ENCODE peak calls at places on chromosomes 2 and 18, in six cellular contexts. M, T, I, B, V and A are unnamed samples.

GRCh38 chr2:18133310-18133709 is 254.8 kb downstream of the KCNS3 start:
- DNase-seq in M (no peak), T (no peak), I (no peak), B (no peak), V (no peak), A (no peak)

GRCh38 chr2:59458862-59459261 is 1094.6 kb downstream of the BCL11A start:
- DNase-seq in M (no peak), T (no peak), I (no peak), B (no peak), V (no peak), A (no peak)

GRCh38 chr2:196184919-196185318 is 13.5 kb upstream of the STK17B start:
- DNase-seq in M (no peak), T (no peak), I (no peak), B (no peak), V (no peak), A (no peak)

GRCh38 chr2:220276736-220277444 is 649.5 kb downstream of the SLC4A3 start:
- DNase-seq in M (no peak), T (no peak), I (no peak), B (no peak), V (no peak), A (no peak)

GRCh38 chr18:63899206-63899605 is 8.6 kb upstream of the SERPINB10 start:
- DNase-seq in M (no peak), T (no peak), I (no peak), B (no peak), V (no peak), A (no peak)

GRCh38 chr2:119311371-119311770 is 55.3 kb downstream of the C2orf76 start:
- DNase-seq in M (no peak), T (no peak), I (no peak), B (no peak), V (no peak), A (no peak)

GRCh38 chr2:215728504-215729065 is 284.8 kb downstream of the MREG start:
- DNase-seq in M (no peak), T (no peak), I (no peak), B (no peak), V (no peak), A (no peak)

GRCh38 chr18:6660334-6660733 is 69.2 kb upstream of the ARHGAP28 start:
- DNase-seq in M (no peak), T (no peak), I (no peak), B (no peak), V (no peak), A (no peak)

GRCh38 chr18:31274915-31275314 is 43.0 kb upstream of the DSG1 start:
- DNase-seq in M (no peak), T (no peak), I (no peak), B (no peak), V (no peak), A (no peak)

GRCh38 chr2:19360881-19361321 is 2.5 kb upstream of the OSR1 start:
- DNase-seq in M (no peak), T (no peak), I (no peak), B (no peak), V (no peak), A (no peak)

GRCh38 chr2:212854116-212854515 is 297.3 kb downstream of the IKZF2 start:
- DNase-seq in M (no peak), T (no peak), I (no peak), B (no peak), V (no peak), A (no peak)

GRCh38 chr18:77250926-77251729 is 1.5 kb downstream of the GALR1 start:
- DNase-seq in M (no peak), T (no peak), I (no peak), B (no peak), V (no peak), A (no peak)

GRCh38 chr2:238433941-238434845 is 7.5 kb downstream of the ASB1 start:
- DNase-seq in M (no peak), T (no peak), I (no peak), B (no peak), V (no peak), A (no peak)

GRCh38 chr2:16644204-16644925 is 21.3 kb downstream of the CYRIA start:
- DNase-seq in M (no peak), T (no peak), I (no peak), B (no peak), V (no peak), A (no peak)

GRCh38 chr2:209762564-209762963 is 9.1 kb upstream of the UNC80 start:
- DNase-seq in M (no peak), T (no peak), I (no peak), B (no peak), V (no peak), A (no peak)

GRCh38 chr2:105691942-105692341 is 52.8 kb upstream of the NCK2 start:
- DNase-seq in M (no peak), T (no peak), I (no peak), B (no peak), V (no peak), A (no peak)

GRCh38 chr18:36321636-36322407 is 24.3 kb downstream of the FHOD3 start:
- DNase-seq in M (no peak), T (no peak), I (no peak), B (no peak), V (no peak), A (no peak)

DNA sequence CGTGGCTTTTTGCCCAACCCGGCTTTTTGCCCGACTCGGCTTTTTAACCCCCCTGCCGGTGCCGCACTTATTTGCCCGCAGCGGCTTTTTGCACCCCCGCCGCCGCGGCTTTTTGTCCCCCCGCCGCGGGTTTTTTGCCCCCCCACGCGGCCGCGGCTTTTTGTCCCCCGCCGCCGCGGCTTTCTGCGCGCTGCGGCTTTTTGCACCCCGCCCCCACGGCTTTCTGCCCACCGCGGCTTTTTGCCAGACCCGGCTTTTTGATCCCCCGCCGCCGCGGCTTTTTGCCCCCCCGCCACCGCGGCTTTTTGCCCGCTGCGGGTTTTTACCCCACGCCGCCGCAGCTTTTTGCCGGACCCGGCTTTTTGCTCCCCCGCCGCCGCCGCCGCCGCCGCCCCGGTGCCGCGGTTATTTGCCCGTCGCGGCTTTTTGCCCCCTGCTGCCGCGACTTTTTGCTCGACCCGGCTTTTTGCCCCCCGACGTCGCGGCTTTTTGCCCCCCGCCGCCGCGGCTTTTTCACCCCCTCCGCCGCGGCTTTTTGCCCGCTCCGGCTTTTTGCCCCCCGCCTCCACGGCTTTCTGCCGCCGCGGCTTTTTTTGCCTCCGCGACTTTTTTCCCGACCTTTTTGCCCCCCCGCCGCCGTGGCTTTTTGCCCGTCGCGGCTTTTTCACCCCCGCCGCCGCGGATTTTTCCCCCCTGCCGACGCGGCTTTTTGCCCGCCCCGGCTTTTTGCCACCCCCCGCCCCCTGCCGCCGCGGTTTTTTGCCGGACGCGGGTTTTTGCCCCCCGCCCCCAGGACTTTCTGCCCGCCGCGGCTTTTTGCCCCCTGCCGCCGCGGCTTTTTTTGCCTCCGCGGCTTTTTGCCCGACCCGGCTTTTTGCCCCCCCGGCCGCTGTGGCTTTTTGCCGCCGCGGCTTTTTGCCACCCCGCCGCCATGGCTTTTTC is 2786.5 kb downstream of the RPIA start:
- DNase-seq in M (no peak), T (peak; percentile 48), I (no peak), B (peak; percentile 64), V (peak; percentile 16), A (no peak)
- H3K4me3 ChIP-seq in M (peak overlapping the region; percentile 9), T (no peak overlapping the region), I (no peak overlapping the region), B (peak overlapping the region; percentile 39), V (peak overlapping the region; percentile 29), A (no peak overlapping the region)

DNA sequence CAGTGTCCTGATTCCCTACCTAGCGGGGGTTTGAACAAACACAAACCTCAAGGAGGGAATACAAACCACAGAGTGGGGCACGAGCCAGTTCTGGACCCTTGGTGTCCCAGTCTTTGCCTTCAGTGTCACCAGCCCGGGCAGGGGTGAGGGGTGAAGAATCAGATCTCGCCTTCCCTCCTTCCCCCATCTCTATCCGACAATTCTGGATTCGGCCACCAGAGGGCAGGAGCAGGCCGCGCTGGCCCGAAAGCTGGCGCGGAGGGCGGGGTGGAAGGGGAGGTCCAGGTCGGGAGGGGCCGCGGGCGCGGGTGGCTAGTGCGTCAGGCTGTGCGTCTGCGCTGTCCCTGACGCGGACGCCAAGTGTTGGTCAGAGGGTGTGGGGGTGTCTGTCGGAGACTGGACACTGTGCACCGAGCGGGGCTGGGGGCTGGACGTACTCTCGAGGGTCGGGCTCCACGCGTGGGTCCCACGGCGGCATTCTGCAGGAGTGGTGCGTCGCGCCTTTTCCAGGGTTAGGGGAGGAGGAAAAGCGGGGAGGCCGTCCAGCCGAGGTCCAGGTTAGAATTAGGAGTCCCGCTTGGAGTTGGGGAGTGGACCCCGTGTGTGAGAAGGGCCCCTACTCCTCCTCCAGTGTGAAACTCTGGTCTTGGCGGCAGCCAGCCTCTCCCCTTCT is 2.9 kb upstream of the CRYBA2 start:
- DNase-seq in M (peak; percentile 69), T (peak; percentile 82), I (peak; percentile 60), B (peak; percentile 94), V (peak; percentile 57), A (peak; percentile 50)
- H3K4me3 ChIP-seq in M (no peak overlapping the region), T (peak overlapping the region; percentile 34), I (no peak overlapping the region), B (peak overlapping the region; percentile 40), V (no peak overlapping the region), A (peak overlapping the region; percentile 24)

GRCh38 chr2:177243073-177243472 is 21.5 kb downstream of the NFE2L2 start:
- DNase-seq in M (no peak), T (no peak), I (no peak), B (peak; percentile 44), V (no peak), A (no peak)

GRCh38 chr2:177239934-177240600 is 24.5 kb downstream of the NFE2L2 start:
- DNase-seq in M (no peak), T (no peak), I (peak; percentile 54), B (peak; percentile 67), V (peak; percentile 57), A (peak; percentile 56)

GRCh38 chr2:177242136-177242987 is 22.2 kb downstream of the NFE2L2 start:
- DNase-seq in M (no peak), T (no peak), I (no peak), B (peak; percentile 67), V (no peak), A (no peak)

GRCh38 chr2:177243476-177243875 is 21.1 kb downstream of the NFE2L2 start:
- DNase-seq in M (no peak), T (no peak), I (no peak), B (no peak), V (no peak), A (no peak)

GRCh38 chr2:177241771-177242135 is 22.8 kb downstream of the NFE2L2 start:
- DNase-seq in M (no peak), T (no peak), I (no peak), B (no peak), V (no peak), A (no peak)
- H3K4me3 ChIP-seq in M (no peak overlapping the region), T (no peak overlapping the region), I (peak overlapping the region; percentile 7), B (peak overlapping the region; percentile 34), V (no peak overlapping the region), A (no peak overlapping the region)

GRCh38 chr2:207227749-207228145 is 62.0 kb upstream of the KLF7 start:
- DNase-seq in M (no peak), T (no peak), I (no peak), B (no peak), V (no peak), A (no peak)

GRCh38 chr2:207226243-207226642 is 60.5 kb upstream of the KLF7 start:
- DNase-seq in M (no peak), T (no peak), I (no peak), B (no peak), V (no peak), A (no peak)

GRCh38 chr2:207225773-207226172 is 60.0 kb upstream of the KLF7 start:
- DNase-seq in M (no peak), T (no peak), I (no peak), B (no peak), V (no peak), A (peak; percentile 56)

GRCh38 chr2:207227062-207227748 is 61.5 kb upstream of the KLF7 start:
- DNase-seq in M (no peak), T (no peak), I (no peak), B (peak; percentile 83), V (no peak), A (no peak)

DNA sequence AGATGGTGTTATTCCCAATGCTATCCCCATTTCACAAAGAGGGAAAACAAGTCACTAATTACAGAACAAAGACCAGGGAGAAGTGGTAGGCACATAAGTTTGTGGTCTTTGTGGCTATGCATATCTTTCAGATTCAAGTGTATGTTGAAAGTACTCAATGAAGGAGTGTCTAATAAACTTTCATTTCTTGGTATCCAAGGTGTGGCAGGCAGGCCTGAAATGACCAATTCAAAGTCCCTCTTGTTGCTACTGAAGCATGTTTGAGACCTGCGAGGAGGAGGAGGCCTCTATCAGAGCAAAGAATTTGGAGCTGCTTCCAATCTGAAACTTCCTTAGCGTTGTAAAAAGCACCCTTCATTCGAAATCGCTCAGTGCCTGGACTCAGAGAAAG is 60.9 kb upstream of the KLF7 start:
- DNase-seq in M (no peak), T (no peak), I (no peak), B (no peak), V (no peak), A (no peak)
- H3K4me3 ChIP-seq in M (no peak overlapping the region), T (no peak overlapping the region), I (no peak overlapping the region), B (peak overlapping the region; percentile 14), V (no peak overlapping the region), A (no peak overlapping the region)